ENCODE peak calls at places on chromosomes 7 and 10, in nine cellular contexts. One of them, this sample, is unnamed.
A peak's percentile ranks its signal among the peaks of the same experiment; 100 is the strongest.

GRCh38 chr7:101625076-101625914 is 3.8 kb downstream of the MYL10 start:
- DNase-seq in H7: peak; percentile 85
- DNase-seq in HEK293T: no peak
- DNase-seq in NCI-H446: no peak
- DNase-seq in H4: no peak
- DNase-seq in activated CD4-positive, alpha-beta T cell treated with anti-CD3 and anti-CD28 coated beads, Interleukin-2, amount 50 U/mL, for 4 hours: no peak
- DNase-seq in Calu3: no peak
- DNase-seq in lung microvascular endothelial cell: peak; percentile 32
- DNase-seq in GM13976: no peak
- DNase-seq in this sample: no peak

GRCh38 chr10:42637142-42637541 is 1.2 kb downstream of the ZNF33B start:
- DNase-seq in H4: no peak
- DNase-seq in NCI-H446: no peak
- DNase-seq in Calu3: no peak
- DNase-seq in GM13976: no peak
- DNase-seq in HEK293T: no peak
- DNase-seq in lung microvascular endothelial cell: no peak
- DNase-seq in H7: no peak
- DNase-seq in activated CD4-positive, alpha-beta T cell treated with anti-CD3 and anti-CD28 coated beads, Interleukin-2, amount 50 U/mL, for 4 hours: no peak
- DNase-seq in this sample: no peak

GRCh38 chr7:3733541-3734140 is 432.6 kb downstream of the SDK1 start:
- DNase-seq in HEK293T: no peak
- DNase-seq in activated CD4-positive, alpha-beta T cell treated with anti-CD3 and anti-CD28 coated beads, Interleukin-2, amount 50 U/mL, for 4 hours: no peak
- DNase-seq in NCI-H446: no peak
- DNase-seq in H4: no peak
- DNase-seq in lung microvascular endothelial cell: no peak
- DNase-seq in Calu3: no peak
- DNase-seq in GM13976: no peak
- DNase-seq in H7: no peak
- DNase-seq in this sample: no peak

GRCh38 chr10:4512557-4513286 is 313.3 kb upstream of the AKR1E2 start:
- DNase-seq in H4: peak; percentile 27
- DNase-seq in H7: peak; percentile 65
- DNase-seq in Calu3: peak; percentile 59
- DNase-seq in HEK293T: peak; percentile 48
- DNase-seq in NCI-H446: peak; percentile 48
- DNase-seq in lung microvascular endothelial cell: peak; percentile 70
- DNase-seq in GM13976: no peak
- DNase-seq in activated CD4-positive, alpha-beta T cell treated with anti-CD3 and anti-CD28 coated beads, Interleukin-2, amount 50 U/mL, for 4 hours: no peak
- DNase-seq in this sample: no peak

GRCh38 chr7:69765879-69766278 is 167.6 kb downstream of the AUTS2 start:
- DNase-seq in GM13976: peak; percentile 12
- DNase-seq in H7: no peak
- DNase-seq in Calu3: no peak
- DNase-seq in lung microvascular endothelial cell: no peak
- DNase-seq in NCI-H446: no peak
- DNase-seq in activated CD4-positive, alpha-beta T cell treated with anti-CD3 and anti-CD28 coated beads, Interleukin-2, amount 50 U/mL, for 4 hours: no peak
- DNase-seq in HEK293T: no peak
- DNase-seq in H4: no peak
- DNase-seq in this sample: no peak

GRCh38 chr10:29669149-29669548 is 34.4 kb upstream of the SVIL start:
- DNase-seq in GM13976: no peak
- DNase-seq in Calu3: peak; percentile 31
- DNase-seq in H4: no peak
- DNase-seq in activated CD4-positive, alpha-beta T cell treated with anti-CD3 and anti-CD28 coated beads, Interleukin-2, amount 50 U/mL, for 4 hours: no peak
- DNase-seq in NCI-H446: no peak
- DNase-seq in lung microvascular endothelial cell: peak; percentile 84
- DNase-seq in H7: no peak
- DNase-seq in HEK293T: no peak
- DNase-seq in this sample: no peak

GRCh38 chr7:12821746-12822145 is 134.3 kb downstream of the ARL4A start:
- DNase-seq in NCI-H446: no peak
- DNase-seq in GM13976: no peak
- DNase-seq in lung microvascular endothelial cell: no peak
- DNase-seq in H7: no peak
- DNase-seq in H4: no peak
- DNase-seq in HEK293T: no peak
- DNase-seq in activated CD4-positive, alpha-beta T cell treated with anti-CD3 and anti-CD28 coated beads, Interleukin-2, amount 50 U/mL, for 4 hours: no peak
- DNase-seq in Calu3: no peak
- DNase-seq in this sample: no peak

GRCh38 chr10:132565516-132566209 is 28.1 kb downstream of the INPP5A start:
- DNase-seq in NCI-H446: no peak
- DNase-seq in lung microvascular endothelial cell: no peak
- DNase-seq in Calu3: no peak
- DNase-seq in HEK293T: no peak
- DNase-seq in H4: no peak
- DNase-seq in GM13976: no peak
- DNase-seq in activated CD4-positive, alpha-beta T cell treated with anti-CD3 and anti-CD28 coated beads, Interleukin-2, amount 50 U/mL, for 4 hours: no peak
- DNase-seq in H7: peak; percentile 27
- DNase-seq in this sample: no peak

GRCh38 chr10:48731654-48732053 is 47.0 kb downstream of the WDFY4 start:
- DNase-seq in H7: no peak
- DNase-seq in H4: no peak
- DNase-seq in activated CD4-positive, alpha-beta T cell treated with anti-CD3 and anti-CD28 coated beads, Interleukin-2, amount 50 U/mL, for 4 hours: no peak
- DNase-seq in NCI-H446: no peak
- DNase-seq in GM13976: no peak
- DNase-seq in HEK293T: no peak
- DNase-seq in lung microvascular endothelial cell: no peak
- DNase-seq in Calu3: no peak
- DNase-seq in this sample: no peak

GRCh38 chr7:927031-927671 is 27.3 kb downstream of the ADAP1 start:
- DNase-seq in H4: no peak
- DNase-seq in GM13976: no peak
- DNase-seq in NCI-H446: no peak
- DNase-seq in HEK293T: no peak
- DNase-seq in activated CD4-positive, alpha-beta T cell treated with anti-CD3 and anti-CD28 coated beads, Interleukin-2, amount 50 U/mL, for 4 hours: no peak
- DNase-seq in Calu3: peak; percentile 89
- DNase-seq in H7: no peak
- DNase-seq in lung microvascular endothelial cell: no peak
- DNase-seq in this sample: peak; percentile 74

GRCh38 chr10:77392851-77393250 is 244.8 kb downstream of the KCNMA1 start:
- DNase-seq in GM13976: no peak
- DNase-seq in lung microvascular endothelial cell: peak; percentile 98
- DNase-seq in H4: peak; percentile 90
- DNase-seq in H7: no peak
- DNase-seq in activated CD4-positive, alpha-beta T cell treated with anti-CD3 and anti-CD28 coated beads, Interleukin-2, amount 50 U/mL, for 4 hours: no peak
- DNase-seq in Calu3: peak; percentile 32
- DNase-seq in NCI-H446: no peak
- DNase-seq in HEK293T: no peak
- DNase-seq in this sample: no peak

GRCh38 chr7:33185786-33186185 is 56.4 kb downstream of the BBS9 start:
- DNase-seq in H7: peak; percentile 59
- DNase-seq in NCI-H446: no peak
- DNase-seq in lung microvascular endothelial cell: peak; percentile 47
- DNase-seq in activated CD4-positive, alpha-beta T cell treated with anti-CD3 and anti-CD28 coated beads, Interleukin-2, amount 50 U/mL, for 4 hours: no peak
- DNase-seq in H4: peak; percentile 62
- DNase-seq in GM13976: peak; percentile 53
- DNase-seq in HEK293T: peak; percentile 54
- DNase-seq in Calu3: peak; percentile 53
- DNase-seq in this sample: no peak

GRCh38 chr7:123635551-123636359 is 19.9 kb upstream of the LMOD2 start:
- DNase-seq in H4: peak; percentile 30
- DNase-seq in activated CD4-positive, alpha-beta T cell treated with anti-CD3 and anti-CD28 coated beads, Interleukin-2, amount 50 U/mL, for 4 hours: no peak
- DNase-seq in lung microvascular endothelial cell: peak; percentile 78
- DNase-seq in Calu3: no peak
- DNase-seq in HEK293T: peak; percentile 25
- DNase-seq in GM13976: peak; percentile 22
- DNase-seq in H7: peak; percentile 37
- DNase-seq in NCI-H446: no peak
- DNase-seq in this sample: no peak

GRCh38 chr10:83397806-83398205 is 741.5 kb upstream of the GHITM start:
- DNase-seq in H4: no peak
- DNase-seq in H7: no peak
- DNase-seq in lung microvascular endothelial cell: no peak
- DNase-seq in activated CD4-positive, alpha-beta T cell treated with anti-CD3 and anti-CD28 coated beads, Interleukin-2, amount 50 U/mL, for 4 hours: no peak
- DNase-seq in Calu3: no peak
- DNase-seq in GM13976: no peak
- DNase-seq in NCI-H446: no peak
- DNase-seq in HEK293T: no peak
- DNase-seq in this sample: no peak

GRCh38 chr7:81014266-81014665 is 95.4 kb upstream of the SEMA3C start:
- DNase-seq in NCI-H446: no peak
- DNase-seq in activated CD4-positive, alpha-beta T cell treated with anti-CD3 and anti-CD28 coated beads, Interleukin-2, amount 50 U/mL, for 4 hours: no peak
- DNase-seq in HEK293T: no peak
- DNase-seq in Calu3: no peak
- DNase-seq in lung microvascular endothelial cell: peak; percentile 5
- DNase-seq in GM13976: no peak
- DNase-seq in H7: no peak
- DNase-seq in H4: no peak
- DNase-seq in this sample: no peak

GRCh38 chr10:110758898-110759297 is 112.8 kb upstream of the PDCD4 start:
- DNase-seq in NCI-H446: no peak
- DNase-seq in activated CD4-positive, alpha-beta T cell treated with anti-CD3 and anti-CD28 coated beads, Interleukin-2, amount 50 U/mL, for 4 hours: no peak
- DNase-seq in lung microvascular endothelial cell: peak; percentile 91
- DNase-seq in GM13976: no peak
- DNase-seq in Calu3: no peak
- DNase-seq in H7: no peak
- DNase-seq in HEK293T: no peak
- DNase-seq in H4: peak; percentile 75
- DNase-seq in this sample: no peak

GRCh38 chr10:23386052-23386451 is 41.5 kb upstream of the C10orf67 start:
- DNase-seq in NCI-H446: no peak
- DNase-seq in Calu3: no peak
- DNase-seq in lung microvascular endothelial cell: no peak
- DNase-seq in HEK293T: no peak
- DNase-seq in H4: no peak
- DNase-seq in activated CD4-positive, alpha-beta T cell treated with anti-CD3 and anti-CD28 coated beads, Interleukin-2, amount 50 U/mL, for 4 hours: no peak
- DNase-seq in GM13976: no peak
- DNase-seq in H7: no peak
- DNase-seq in this sample: no peak

GRCh38 chr10:15363031-15363430 is 8.1 kb downstream of the FAM171A1 start:
- DNase-seq in activated CD4-positive, alpha-beta T cell treated with anti-CD3 and anti-CD28 coated beads, Interleukin-2, amount 50 U/mL, for 4 hours: no peak
- DNase-seq in H4: no peak
- DNase-seq in GM13976: no peak
- DNase-seq in Calu3: no peak
- DNase-seq in NCI-H446: no peak
- DNase-seq in lung microvascular endothelial cell: peak; percentile 39
- DNase-seq in H7: no peak
- DNase-seq in HEK293T: no peak
- DNase-seq in this sample: no peak

GRCh38 chr10:35911233-35911632 is 269.1 kb upstream of the FZD8 start:
- DNase-seq in activated CD4-positive, alpha-beta T cell treated with anti-CD3 and anti-CD28 coated beads, Interleukin-2, amount 50 U/mL, for 4 hours: no peak
- DNase-seq in HEK293T: no peak
- DNase-seq in NCI-H446: no peak
- DNase-seq in H7: no peak
- DNase-seq in H4: no peak
- DNase-seq in Calu3: no peak
- DNase-seq in GM13976: no peak
- DNase-seq in lung microvascular endothelial cell: no peak
- DNase-seq in this sample: no peak

GRCh38 chr10:122279725-122280141 is 8.6 kb downstream of the BTBD16 start:
- DNase-seq in H4: peak; percentile 57
- DNase-seq in activated CD4-positive, alpha-beta T cell treated with anti-CD3 and anti-CD28 coated beads, Interleukin-2, amount 50 U/mL, for 4 hours: no peak
- DNase-seq in Calu3: peak; percentile 57
- DNase-seq in H7: peak; percentile 74
- DNase-seq in HEK293T: peak; percentile 81
- DNase-seq in NCI-H446: no peak
- DNase-seq in lung microvascular endothelial cell: peak; percentile 72
- DNase-seq in GM13976: peak; percentile 50
- DNase-seq in this sample: peak; percentile 47

GRCh38 chr10:83724471-83725241 is 414.7 kb upstream of the GHITM start:
- DNase-seq in NCI-H446: no peak
- DNase-seq in activated CD4-positive, alpha-beta T cell treated with anti-CD3 and anti-CD28 coated beads, Interleukin-2, amount 50 U/mL, for 4 hours: no peak
- DNase-seq in HEK293T: no peak
- DNase-seq in GM13976: no peak
- DNase-seq in lung microvascular endothelial cell: peak; percentile 73
- DNase-seq in Calu3: no peak
- DNase-seq in H7: no peak
- DNase-seq in H4: no peak
- DNase-seq in this sample: no peak

GRCh38 chr7:2510909-2511768 is 8.4 kb upstream of the LFNG start:
- DNase-seq in lung microvascular endothelial cell: peak; percentile 28
- DNase-seq in Calu3: peak; percentile 64
- DNase-seq in H7: peak; percentile 84
- DNase-seq in HEK293T: no peak
- DNase-seq in NCI-H446: no peak
- DNase-seq in GM13976: peak; percentile 75
- DNase-seq in H4: no peak
- DNase-seq in activated CD4-positive, alpha-beta T cell treated with anti-CD3 and anti-CD28 coated beads, Interleukin-2, amount 50 U/mL, for 4 hours: no peak
- DNase-seq in this sample: no peak

GRCh38 chr10:86798636-86799035 is 42.2 kb downstream of the BMPR1A start:
- DNase-seq in NCI-H446: no peak
- DNase-seq in GM13976: peak; percentile 36
- DNase-seq in activated CD4-positive, alpha-beta T cell treated with anti-CD3 and anti-CD28 coated beads, Interleukin-2, amount 50 U/mL, for 4 hours: no peak
- DNase-seq in H7: no peak
- DNase-seq in HEK293T: no peak
- DNase-seq in Calu3: no peak
- DNase-seq in lung microvascular endothelial cell: no peak
- DNase-seq in H4: peak; percentile 50
- DNase-seq in this sample: no peak

GRCh38 chr10:77888356-77888703 is 38.2 kb downstream of the DLG5 start:
- DNase-seq in H4: no peak
- DNase-seq in lung microvascular endothelial cell: no peak
- DNase-seq in H7: no peak
- DNase-seq in Calu3: no peak
- DNase-seq in HEK293T: no peak
- DNase-seq in NCI-H446: no peak
- DNase-seq in GM13976: no peak
- DNase-seq in activated CD4-positive, alpha-beta T cell treated with anti-CD3 and anti-CD28 coated beads, Interleukin-2, amount 50 U/mL, for 4 hours: no peak
- DNase-seq in this sample: no peak

GRCh38 chr10:103153765-103154197 is 39.3 kb downstream of the NT5C2 start:
- DNase-seq in activated CD4-positive, alpha-beta T cell treated with anti-CD3 and anti-CD28 coated beads, Interleukin-2, amount 50 U/mL, for 4 hours: no peak
- DNase-seq in lung microvascular endothelial cell: peak; percentile 41
- DNase-seq in NCI-H446: no peak
- DNase-seq in HEK293T: no peak
- DNase-seq in GM13976: no peak
- DNase-seq in H4: peak; percentile 11
- DNase-seq in H7: no peak
- DNase-seq in Calu3: no peak
- DNase-seq in this sample: no peak

GRCh38 chr7:22445140-22445722 is 54.8 kb downstream of the STEAP1B start:
- DNase-seq in activated CD4-positive, alpha-beta T cell treated with anti-CD3 and anti-CD28 coated beads, Interleukin-2, amount 50 U/mL, for 4 hours: no peak
- DNase-seq in Calu3: peak; percentile 88
- DNase-seq in lung microvascular endothelial cell: peak; percentile 100
- DNase-seq in H7: peak; percentile 60
- DNase-seq in HEK293T: no peak
- DNase-seq in H4: no peak
- DNase-seq in NCI-H446: no peak
- DNase-seq in GM13976: peak; percentile 27
- DNase-seq in this sample: no peak

GRCh38 chr10:21494221-21495001 is 31.1 kb downstream of the SKIDA1 start:
- DNase-seq in H7: peak; percentile 77
- DNase-seq in lung microvascular endothelial cell: peak; percentile 62
- DNase-seq in HEK293T: no peak
- DNase-seq in NCI-H446: no peak
- DNase-seq in activated CD4-positive, alpha-beta T cell treated with anti-CD3 and anti-CD28 coated beads, Interleukin-2, amount 50 U/mL, for 4 hours: no peak
- DNase-seq in Calu3: peak; percentile 18
- DNase-seq in GM13976: peak; percentile 61
- DNase-seq in H4: no peak
- DNase-seq in this sample: no peak

GRCh38 chr7:44882899-44883298 is 2.4 kb downstream of the PURB start:
- DNase-seq in H7: no peak
- DNase-seq in lung microvascular endothelial cell: peak; percentile 34
- DNase-seq in H4: no peak
- DNase-seq in NCI-H446: no peak
- DNase-seq in activated CD4-positive, alpha-beta T cell treated with anti-CD3 and anti-CD28 coated beads, Interleukin-2, amount 50 U/mL, for 4 hours: no peak
- DNase-seq in HEK293T: no peak
- DNase-seq in Calu3: no peak
- DNase-seq in GM13976: no peak
- DNase-seq in this sample: no peak

GRCh38 chr10:60726253-60726652 is 52.0 kb upstream of the CDK1 start:
- DNase-seq in lung microvascular endothelial cell: no peak
- DNase-seq in HEK293T: no peak
- DNase-seq in GM13976: no peak
- DNase-seq in H7: no peak
- DNase-seq in H4: no peak
- DNase-seq in NCI-H446: no peak
- DNase-seq in Calu3: no peak
- DNase-seq in activated CD4-positive, alpha-beta T cell treated with anti-CD3 and anti-CD28 coated beads, Interleukin-2, amount 50 U/mL, for 4 hours: no peak
- DNase-seq in this sample: no peak

GRCh38 chr7:85160223-85160622 is 26.6 kb downstream of the SEMA3D start:
- DNase-seq in H7: no peak
- DNase-seq in activated CD4-positive, alpha-beta T cell treated with anti-CD3 and anti-CD28 coated beads, Interleukin-2, amount 50 U/mL, for 4 hours: no peak
- DNase-seq in NCI-H446: no peak
- DNase-seq in HEK293T: no peak
- DNase-seq in lung microvascular endothelial cell: peak; percentile 10
- DNase-seq in H4: peak; percentile 55
- DNase-seq in Calu3: no peak
- DNase-seq in GM13976: no peak
- DNase-seq in this sample: no peak

GRCh38 chr10:22475857-22476600 is 130.7 kb downstream of the SPAG6 start:
- DNase-seq in activated CD4-positive, alpha-beta T cell treated with anti-CD3 and anti-CD28 coated beads, Interleukin-2, amount 50 U/mL, for 4 hours: peak; percentile 5
- DNase-seq in NCI-H446: no peak
- DNase-seq in H4: no peak
- DNase-seq in GM13976: peak; percentile 68
- DNase-seq in H7: peak; percentile 80
- DNase-seq in HEK293T: no peak
- DNase-seq in lung microvascular endothelial cell: peak; percentile 14
- DNase-seq in Calu3: no peak
- DNase-seq in this sample: peak; percentile 43

This sample was measured in hypothalamus.